ENCODE peak calls at places on chromosomes 13 and 19, in six cellular contexts. N, Y, R, B, Z and J are unnamed samples.
A peak's percentile ranks its signal among the peaks of the same experiment; 100 is the strongest.

GRCh38 chr13:62357887-62358645 is 942.4 kb upstream of the PCDH20 start:
- DNase-seq in N (peak; percentile 80), Z (peak; percentile 38), Y (no peak), B (peak; percentile 50), R (no peak), J (no peak)

GRCh38 chr19:45779231-45780145 is 2.8 kb downstream of the DMPK start:
- DNase-seq in R (peak; percentile 62), B (peak; percentile 75), Y (peak; percentile 89), Z (peak; percentile 86), N (peak; percentile 99), J (peak; percentile 84)

GRCh38 chr19:35764432-35765315 is 6.7 kb downstream of the PROSER3 start:
- DNase-seq in Y (no peak), R (no peak), B (no peak), N (no peak), Z (no peak), J (no peak)

GRCh38 chr19:55362990-55363716 is at the start of gene GARIN5B:
- DNase-seq in Y (no peak), R (no peak), Z (no peak), B (no peak), N (no peak), J (no peak)

GRCh38 chr13:30376426-30377311 is 45.6 kb upstream of the UBE2L5 start:
- DNase-seq in N (peak; percentile 14), Z (peak; percentile 44), Y (no peak), R (peak; percentile 52), B (no peak), J (peak; percentile 45)

GRCh38 chr13:31894931-31895330 is 136.6 kb upstream of the FRY start:
- DNase-seq in Y (no peak), B (no peak), N (no peak), R (no peak), Z (no peak), J (no peak)

GRCh38 chr13:77014906-77015685 is 11.9 kb downstream of the FBXL3 start:
- DNase-seq in R (no peak), N (no peak), Y (no peak), B (no peak), Z (no peak), J (no peak)

GRCh38 chr19:51676566-51677083 is 16.5 kb upstream of the SPACA6 start:
- DNase-seq in R (no peak), Z (no peak), N (no peak), B (no peak), Y (no peak), J (no peak)

GRCh38 chr19:5321851-5322681 is 18.5 kb downstream of the PTPRS start:
- DNase-seq in R (no peak), N (no peak), Z (no peak), B (no peak), Y (no peak), J (no peak)

GRCh38 chr13:30746816-30747215 is 11.5 kb downstream of the ALOX5AP start:
- DNase-seq in B (no peak), Y (no peak), N (no peak), R (no peak), Z (no peak), J (no peak)

GRCh38 chr13:37349916-37350315 is 244.5 kb upstream of the CSNK1A1L start:
- DNase-seq in B (no peak), R (no peak), Y (no peak), Z (no peak), N (no peak), J (no peak)

GRCh38 chr19:58228584-58229254 is at the start of gene ZNF544:
- DNase-seq in Z (peak; percentile 71), Y (peak; percentile 84), N (peak; percentile 90), R (peak; percentile 7), B (peak; percentile 75), J (peak; percentile 66)

GRCh38 chr13:110699148-110700145 is 6.5 kb downstream of the CARS2 start:
- DNase-seq in R (no peak), Y (no peak), N (no peak), B (no peak), Z (no peak), J (no peak)

GRCh38 chr19:16338470-16339360 is 14.1 kb downstream of the KLF2 start:
- DNase-seq in B (peak; percentile 78), Y (no peak), Z (no peak), N (no peak), R (no peak), J (no peak)

GRCh38 chr19:55005684-55006488 is 32.2 kb downstream of the GP6 start:
- DNase-seq in B (peak; percentile 52), N (peak; percentile 74), Z (no peak), Y (no peak), R (peak; percentile 27), J (peak; percentile 18)

GRCh38 chr19:52735734-52736133 is 890 bp upstream of the ZNF611 start:
- DNase-seq in Z (peak; percentile 20), R (no peak), Y (no peak), B (peak; percentile 29), N (no peak), J (no peak)

GRCh38 chr19:16886305-16886880 is 2.4 kb upstream of the F2RL3 start:
- DNase-seq in Z (no peak), R (no peak), Y (no peak), N (no peak), B (peak; percentile 73), J (no peak)

GRCh38 chr13:80001510-80001842 is 339.4 kb downstream of the SPRY2 start:
- DNase-seq in Y (no peak), R (no peak), Z (no peak), B (no peak), N (no peak), J (no peak)

GRCh38 chr13:112171570-112171965 is 104.6 kb downstream of the SOX1 start:
- DNase-seq in Y (peak; percentile 62), B (no peak), Z (no peak), N (no peak), R (no peak), J (no peak)